ENCODE peak calls at places on chromosomes 12 and 14, in seven cellular contexts. G is breast epithelium, R is psoas muscle, J is neural progenitor cell, H is kidney, S is lower lobe of right lung, N is iPS DF 6.9. X is an unnamed sample.

GRCh38 chr12:16012086-16012485 is 101.0 kb downstream of the DERA start:
- DNase-seq in G (no peak), N (no peak), R (peak), H (no peak), S (peak), J (no peak), X (no peak)

GRCh38 chr12:88310069-88310468 is 168.0 kb downstream of the TMTC3 start:
- DNase-seq in N (no peak), S (no peak), H (no peak), R (peak), G (no peak), J (no peak), X (no peak)

GRCh38 chr12:31118347-31118830 is 44.7 kb downstream of the DDX11 start:
- DNase-seq in R (no peak), N (no peak), J (peak), S (no peak), G (no peak), H (no peak), X (peak)

GRCh38 chr12:32483499-32483898 is 84.1 kb downstream of the FGD4 start:
- DNase-seq in J (no peak), N (no peak), S (no peak), R (no peak), H (no peak), G (no peak), X (no peak)

GRCh38 chr14:54919330-54919729 is 16.7 kb upstream of the GCH1 start:
- DNase-seq in R (no peak), H (no peak), G (no peak), S (no peak), J (no peak), N (no peak), X (no peak)

GRCh38 chr12:81224626-81225025 is 146.7 kb downstream of the ACSS3 start:
- DNase-seq in S (no peak), H (no peak), R (no peak), N (no peak), G (no peak), J (no peak), X (no peak)

GRCh38 chr14:70530417-70530816 is 4.4 kb downstream of the ADAM20 start:
- DNase-seq in N (no peak), R (no peak), S (no peak), G (no peak), J (no peak), H (no peak), X (no peak)

GRCh38 chr12:21296751-21297406 is 37.8 kb downstream of the SLCO1A2 start:
- DNase-seq in J (peak), S (no peak), N (no peak), G (no peak), H (no peak), R (no peak), X (no peak)

GRCh38 chr14:100587763-100588411 is 670 bp upstream of the BEGAIN start:
- DNase-seq in J (no peak), S (peak), G (no peak), H (peak), N (no peak), R (peak), X (no peak)

GRCh38 chr12:30358113-30358512 is 337.6 kb downstream of the IPO8 start:
- DNase-seq in N (no peak), S (no peak), J (peak), G (no peak), R (no peak), H (no peak), X (no peak)

GRCh38 chr14:102633906-102634595 is 41.6 kb downstream of the RCOR1 start:
- DNase-seq in H (no peak), N (no peak), G (no peak), S (no peak), R (no peak), J (no peak), X (no peak)

GRCh38 chr12:356276-356988 is 32.7 kb downstream of the KDM5A start:
- DNase-seq in N (no peak), G (no peak), H (no peak), S (no peak), R (no peak), J (no peak), X (no peak)

GRCh38 chr14:29216774-29217232 is 450.2 kb downstream of the FOXG1 start:
- DNase-seq in H (no peak), J (no peak), G (no peak), R (no peak), N (no peak), S (no peak), X (no peak)

GRCh38 chr12:43957732-43958131 is 121.9 kb downstream of the TMEM117 start:
- DNase-seq in N (peak), J (peak), S (no peak), H (no peak), R (no peak), G (no peak), X (peak)

GRCh38 chr12:50297027-50297426 is 13.7 kb upstream of the LIMA1 start:
- DNase-seq in H (no peak), J (no peak), S (no peak), N (no peak), G (no peak), R (no peak), X (no peak)

GRCh38 chr14:102215071-102215470 is 75.4 kb downstream of the WDR20 start:
- DNase-seq in H (no peak), N (no peak), R (peak), S (no peak), J (no peak), G (no peak), X (no peak)

GRCh38 chr14:50792058-50792477 is 38.9 kb downstream of the NIN start:
- DNase-seq in S (no peak), G (no peak), N (no peak), R (no peak), H (no peak), J (no peak), X (peak)

GRCh38 chr14:50794063-50794645 is 36.8 kb downstream of the NIN start:
- DNase-seq in R (no peak), N (no peak), G (no peak), S (no peak), H (no peak), J (no peak), X (no peak)

GRCh38 chr14:50791201-50791600 is 39.8 kb downstream of the NIN start:
- DNase-seq in R (no peak), J (no peak), H (no peak), S (no peak), G (no peak), N (no peak), X (no peak)

GRCh38 chr14:50790568-50790967 is 40.4 kb downstream of the NIN start:
- DNase-seq in H (no peak), N (no peak), J (no peak), R (no peak), S (no peak), G (no peak), X (no peak)

DNA sequence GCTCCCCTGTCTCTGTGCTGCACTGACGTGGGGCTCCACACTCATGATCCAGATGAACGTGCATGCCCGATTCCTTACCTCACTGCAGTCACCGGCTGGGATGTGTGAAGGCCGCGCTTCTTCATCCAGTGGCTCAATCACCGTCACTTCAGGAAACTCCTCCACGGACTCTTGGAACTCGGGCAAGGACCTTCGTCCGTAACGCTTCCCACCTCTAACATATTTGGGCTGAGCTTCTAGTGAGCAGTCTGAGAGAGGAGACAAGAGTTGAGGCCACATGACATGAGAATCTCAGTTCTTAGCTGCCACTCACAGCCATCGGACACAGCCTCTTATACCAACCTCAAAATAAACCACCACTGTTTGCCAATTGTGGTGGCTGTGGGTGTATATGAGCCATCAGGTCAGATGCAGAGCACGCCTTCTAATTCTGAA is 38.3 kb downstream of the NIN start:
- DNase-seq in N (no peak), R (peak), S (no peak), G (no peak), J (no peak), H (no peak), X (no peak)
- H3K27ac ChIP-seq in N (no peak), R (peak), S (no peak), G (no peak), J (no peak), H (no peak), X (peak)

GRCh38 chr12:7581046-7581445 is 77.5 kb upstream of the CD163 start:
- DNase-seq in R (no peak), G (no peak), J (no peak), N (no peak), H (no peak), S (no peak), X (no peak)
- H3K27ac ChIP-seq in R (no peak), G (no peak), J (no peak), N (no peak), H (no peak), S (no peak), X (no peak)

GRCh38 chr12:54016478-54016964 is 7.7 kb downstream of the HOXC8 start:
- DNase-seq in J (no peak), S (no peak), G (no peak), N (no peak), H (peak), R (peak), X (no peak)
- H3K27ac ChIP-seq in J (no peak), S (no peak), G (peak), N (no peak), H (peak), R (peak), X (no peak)

GRCh38 chr14:52434955-52435354 is 117.3 kb downstream of the TXNDC16 start:
- DNase-seq in G (no peak), R (no peak), S (no peak), J (no peak), H (no peak), N (no peak), X (no peak)

GRCh38 chr14:52442602-52443001 is 109.7 kb downstream of the TXNDC16 start:
- DNase-seq in G (no peak), N (no peak), S (no peak), J (no peak), H (no peak), R (no peak), X (no peak)

GRCh38 chr14:52443506-52443905 is 108.8 kb downstream of the TXNDC16 start:
- DNase-seq in G (no peak), S (no peak), R (no peak), N (no peak), H (no peak), J (no peak), X (no peak)

DNA sequence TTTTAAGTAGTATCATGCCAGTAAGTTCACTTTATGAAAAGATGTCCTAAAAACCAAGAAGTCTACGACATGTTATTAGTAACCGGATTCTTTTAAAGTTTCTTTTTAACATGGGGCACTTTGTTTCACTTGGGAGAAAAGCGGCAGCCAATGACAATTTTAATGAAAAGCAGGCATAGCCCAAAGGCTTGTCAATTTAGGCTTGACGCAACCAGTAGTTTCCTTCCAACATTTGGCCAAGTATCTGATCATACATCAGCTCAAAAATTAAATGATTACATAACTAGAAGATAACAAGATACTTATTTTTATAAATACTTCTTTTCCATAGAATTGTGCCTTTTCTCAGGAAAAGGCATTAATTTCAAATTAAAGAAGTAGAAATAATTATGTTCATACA is 112.8 kb downstream of the TXNDC16 start:
- DNase-seq in G (no peak), R (no peak), J (no peak), N (no peak), H (no peak), S (no peak), X (no peak)
- H3K27ac ChIP-seq in G (no peak), R (no peak), J (no peak), N (no peak), H (no peak), S (no peak), X (no peak)

GRCh38 chr14:91169951-91170350 is 56.1 kb downstream of the DGLUCY start:
- DNase-seq in R (no peak), S (no peak), N (no peak), H (no peak), G (no peak), J (no peak), X (no peak)
- H3K27ac ChIP-seq in R (peak), S (no peak), N (no peak), H (peak), G (peak), J (no peak), X (no peak)

DNA sequence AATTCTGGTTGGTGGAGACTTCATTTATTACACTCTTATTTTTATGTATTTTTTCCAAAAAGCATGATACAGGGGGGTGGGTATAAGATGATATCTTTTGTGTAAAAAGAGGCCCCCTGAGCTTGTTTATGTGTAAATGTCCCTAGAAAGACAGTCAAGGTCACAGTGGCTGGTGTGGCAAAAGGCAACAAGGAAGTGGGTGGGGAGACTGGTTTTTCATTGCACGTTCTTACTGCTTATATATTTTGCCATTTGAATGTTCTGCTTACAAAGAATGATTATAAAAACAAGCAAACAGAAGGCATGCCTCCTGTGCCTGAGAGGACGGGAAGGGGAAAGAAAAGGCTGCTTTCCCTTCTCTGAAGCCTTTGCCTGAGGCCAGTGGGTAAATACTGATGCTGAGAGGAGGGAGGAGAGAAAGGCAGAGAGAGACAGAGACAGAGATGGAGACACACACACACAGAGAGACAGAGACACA is 24.1 kb upstream of the ADIPOR2 start:
- DNase-seq in N (no peak), G (no peak), R (no peak), H (no peak), S (no peak), J (no peak), X (no peak)
- H3K27ac ChIP-seq in N (no peak), G (peak), R (peak), H (peak), S (peak), J (no peak), X (no peak)

GRCh38 chr12:54051916-54052744 is 1.5 kb upstream of the HOXC4 start:
- DNase-seq in N (no peak), J (no peak), R (no peak), S (no peak), H (no peak), G (no peak), X (no peak)
- H3K27ac ChIP-seq in N (no peak), J (no peak), R (no peak), S (no peak), H (no peak), G (peak), X (no peak)

GRCh38 chr12:132250707-132251106 is 78.7 kb downstream of the GALNT9 start:
- DNase-seq in G (no peak), R (no peak), S (peak), H (peak), N (no peak), J (no peak), X (no peak)
- H3K27ac ChIP-seq in G (no peak), R (no peak), S (no peak), H (no peak), N (no peak), J (no peak), X (no peak)